ENCODE peak calls at places on chromosomes 13 and 19, in ten cellular contexts. J is upper lobe of left lung, C is OCI-LY7, P is pancreas, K is cardiac muscle cell, U is left ventricle myocardium inferior, R is esophagus squamous epithelium, X is stomach, G is PC-3, N is neural progenitor cell. Z is an unnamed sample.

GRCh38 chr13:40063743-40064142 is 408.3 kb downstream of the COG6 start:
- DNase-seq in X (peak), R (no peak), K (no peak), N (no peak), U (no peak), G (peak), P (no peak), C (no peak), J (no peak), Z (no peak)

GRCh38 chr13:65856464-65856863 is 1373.7 kb downstream of the PCDH9 start:
- DNase-seq in U (no peak), P (no peak), K (no peak), X (no peak), J (no peak), R (no peak), N (no peak), C (no peak), G (no peak), Z (no peak)

GRCh38 chr13:32142956-32143375 is 111.4 kb downstream of the FRY start:
- DNase-seq in R (no peak), U (no peak), J (no peak), K (peak), X (no peak), P (no peak), N (peak), C (no peak), G (no peak), Z (no peak)

GRCh38 chr19:40804783-40805242 is 5.8 kb downstream of the EGLN2 start:
- DNase-seq in N (no peak), P (no peak), U (no peak), X (peak), G (no peak), J (no peak), K (no peak), C (peak), R (no peak), Z (peak)

GRCh38 chr19:995051-995827 is 5.0 kb upstream of the GRIN3B start:
- DNase-seq in X (no peak), R (no peak), K (no peak), G (no peak), U (no peak), C (no peak), P (peak), J (peak), N (no peak), Z (peak)

GRCh38 chr19:50772408-50773311 is 2.4 kb downstream of the GPR32 start:
- DNase-seq in U (no peak), N (no peak), K (no peak), C (peak), P (no peak), J (no peak), R (no peak), X (no peak), G (peak), Z (no peak)

GRCh38 chr19:43812689-43813088 is 10.4 kb upstream of the LYPD5 start:
- DNase-seq in J (no peak), X (no peak), P (no peak), U (no peak), R (no peak), N (no peak), K (no peak), C (no peak), G (no peak), Z (no peak)

GRCh38 chr19:21439372-21439771 is 42.4 kb downstream of the ZNF493 start:
- DNase-seq in K (no peak), X (peak), U (no peak), R (no peak), G (peak), C (no peak), N (no peak), J (no peak), P (no peak), Z (no peak)

GRCh38 chr13:34627905-34628682 is 314.0 kb upstream of the NBEA start:
- DNase-seq in R (no peak), C (no peak), G (no peak), J (no peak), U (no peak), X (no peak), K (no peak), P (no peak), N (peak), Z (no peak)

GRCh38 chr19:13103585-13103923 is 896 bp upstream of the LYL1 start:
- DNase-seq in J (no peak), K (no peak), X (no peak), U (no peak), P (no peak), C (no peak), G (no peak), N (no peak), R (no peak), Z (no peak)

GRCh38 chr19:48354332-48354992 is 9.3 kb downstream of the TMEM143 start:
- DNase-seq in X (no peak), N (no peak), P (no peak), K (no peak), G (peak), R (no peak), U (no peak), C (no peak), J (no peak), Z (no peak)

GRCh38 chr13:46593403-46593802 is 40.4 kb downstream of the LRCH1 start:
- DNase-seq in X (no peak), G (no peak), R (no peak), P (no peak), U (no peak), N (no peak), C (peak), J (peak), K (no peak), Z (no peak)

GRCh38 chr13:95926231-95926630 is 127.0 kb downstream of the UGGT2 start:
- DNase-seq in G (no peak), P (no peak), J (no peak), U (no peak), R (no peak), N (no peak), X (no peak), K (no peak), C (no peak), Z (no peak)

GRCh38 chr19:5436101-5436947 is 18.9 kb upstream of the ZNRF4 start:
- DNase-seq in X (no peak), K (peak), P (peak), R (no peak), G (peak), N (peak), C (no peak), U (no peak), J (peak), Z (no peak)

GRCh38 chr19:7450243-7451223 is 38.3 kb downstream of the PEX11G start:
- DNase-seq in C (peak), K (no peak), G (peak), X (no peak), J (no peak), P (no peak), R (no peak), U (no peak), N (peak), Z (no peak)

GRCh38 chr19:37506387-37507166 is at the start of gene ZNF793:
- DNase-seq in G (no peak), K (peak), X (peak), C (peak), J (peak), U (peak), P (peak), N (peak), R (peak), Z (peak)

GRCh38 chr19:4402171-4403004 is at the start of gene CHAF1A:
- DNase-seq in R (peak), N (peak), C (peak), X (peak), J (peak), G (peak), P (peak), K (peak), U (peak), Z (peak)
- TF ChIP-seq CTCF in R (no peak), N (no peak), C (no peak), X (no peak), J (peak), G (no peak), P (no peak), K (no peak), U (no peak), Z (peak)

GRCh38 chr19:55240713-55241020 is 12.1 kb upstream of the TMEM86B start:
- DNase-seq in J (no peak), K (no peak), R (no peak), G (no peak), U (no peak), C (no peak), N (no peak), X (no peak), P (no peak), Z (no peak)

GRCh38 chr19:55239004-55239403 is 10.4 kb upstream of the TMEM86B start:
- DNase-seq in X (no peak), U (no peak), J (peak), N (no peak), K (no peak), P (peak), G (no peak), R (no peak), C (no peak), Z (no peak)

GRCh38 chr19:55241935-55242464 is 13.4 kb upstream of the TMEM86B start:
- DNase-seq in K (no peak), C (no peak), P (no peak), J (peak), N (no peak), G (no peak), R (no peak), X (no peak), U (no peak), Z (peak)

GRCh38 chr19:55242517-55242916 is 14.0 kb upstream of the TMEM86B start:
- DNase-seq in P (no peak), K (no peak), G (no peak), X (no peak), U (no peak), C (no peak), R (no peak), J (no peak), N (no peak), Z (no peak)

DNA sequence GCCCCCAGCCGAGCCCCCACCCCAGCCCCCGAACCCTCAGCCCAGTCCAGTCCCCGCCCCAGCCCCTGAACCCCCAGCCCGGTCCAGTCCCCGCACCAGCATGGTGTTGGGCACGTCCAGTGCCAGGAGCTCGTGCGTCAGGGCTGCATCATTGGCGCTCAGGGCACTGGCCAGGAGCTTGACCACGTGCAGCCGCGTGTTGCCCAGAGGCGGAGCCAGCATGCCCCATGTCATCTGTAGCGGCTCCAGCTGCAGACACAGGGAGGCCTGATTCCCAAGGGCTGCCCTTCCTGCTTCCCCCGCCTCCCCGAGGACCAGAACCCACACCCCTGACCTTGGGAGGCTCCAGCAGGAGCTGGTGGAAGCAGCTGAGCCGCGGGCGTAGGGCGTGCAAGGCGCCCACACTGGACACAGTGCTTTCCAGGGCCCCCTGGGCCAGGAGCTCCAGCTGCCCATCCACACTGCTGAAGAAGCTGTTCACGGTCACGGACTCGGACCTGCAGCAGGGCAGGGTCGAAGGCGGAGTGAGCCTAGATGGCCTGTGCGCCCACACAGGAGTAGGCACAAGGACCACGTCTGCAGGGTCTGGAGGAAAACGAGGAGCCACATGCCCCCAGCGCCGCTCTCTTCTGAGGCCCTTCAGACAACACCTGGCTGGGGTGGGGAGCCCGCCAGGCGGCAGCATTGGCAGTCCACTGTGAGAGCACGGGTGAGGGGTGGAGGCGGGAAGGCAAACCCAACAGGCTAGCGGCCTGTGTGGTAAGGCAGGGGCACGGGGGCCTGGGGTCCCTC is 12.8 kb upstream of the TMEM86B start:
- DNase-seq in X (no peak), C (no peak), U (no peak), R (no peak), G (no peak), N (no peak), J (peak), K (no peak), P (no peak), Z (peak)
- H3K27ac ChIP-seq in X (no peak), C (no peak), U (no peak), R (no peak), G (no peak), N (no peak), J (no peak), K (no peak), P (no peak), Z (no peak)

GRCh38 chr19:58044391-58044790 is 10.6 kb downstream of the ZSCAN1 start:
- DNase-seq in P (no peak), G (no peak), X (no peak), R (no peak), N (no peak), C (no peak), K (no peak), U (no peak), J (peak), Z (no peak)

GRCh38 chr19:58045411-58046050 is 11.7 kb downstream of the ZSCAN1 start:
- DNase-seq in R (no peak), G (no peak), N (no peak), P (no peak), U (no peak), J (no peak), C (no peak), K (no peak), X (no peak), Z (no peak)

GRCh38 chr19:58044886-58045285 is 11.1 kb downstream of the ZSCAN1 start:
- DNase-seq in G (no peak), J (no peak), C (no peak), P (no peak), N (no peak), R (no peak), X (no peak), U (no peak), K (no peak), Z (no peak)

GRCh38 chr19:58040751-58041525 is 7.1 kb downstream of the ZSCAN1 start:
- DNase-seq in X (no peak), U (no peak), K (no peak), R (no peak), N (no peak), C (no peak), J (peak), P (no peak), G (no peak), Z (no peak)

GRCh38 chr19:58042709-58043340 is 9.0 kb downstream of the ZSCAN1 start:
- DNase-seq in R (no peak), X (no peak), P (no peak), K (no peak), N (peak), C (no peak), G (no peak), U (no peak), J (peak), Z (no peak)
- TF ChIP-seq CTCF in R (no peak), X (no peak), P (no peak), K (no peak), N (peak), C (no peak), G (no peak), U (peak), J (no peak), Z (peak)

GRCh38 chr19:31349160-31349881 is at the start of gene TSHZ3:
- DNase-seq in K (peak), R (no peak), C (no peak), P (peak), X (peak), G (peak), U (peak), N (peak), J (peak), Z (peak)
- H3K27ac ChIP-seq in K (no peak), R (peak), C (no peak), P (no peak), X (peak), G (no peak), U (peak), N (no peak), J (peak), Z (peak)

Z was measured in kidney.